ENCODE peak calls at places on chromosomes 7 and 10, in six cellular contexts. Y, L, D, O, J and S are unnamed samples.

GRCh38 chr7:47580811-47581331 is 1.0 kb downstream of the TNS3 start:
- DNase-seq in Y (no peak), L (peak), D (no peak), O (no peak), J (no peak), S (no peak)

GRCh38 chr10:1180836-1181235 is 124.7 kb downstream of the WDR37 start:
- DNase-seq in Y (peak), L (no peak), D (no peak), O (peak), J (no peak), S (no peak)

GRCh38 chr7:81791578-81792524 is 22.0 kb upstream of the HGF start:
- DNase-seq in Y (no peak), L (peak), D (no peak), O (no peak), J (no peak), S (no peak)

GRCh38 chr10:14781763-14782162 is 7.1 kb upstream of the FAM107B start:
- DNase-seq in Y (no peak), L (no peak), D (no peak), O (peak), J (no peak), S (no peak)

GRCh38 chr7:20783716-20784310 is 2.9 kb downstream of the SP8 start:
- DNase-seq in Y (no peak), L (no peak), D (peak), O (peak), J (peak), S (no peak)

GRCh38 chr10:12337973-12338372 is 11.4 kb upstream of the CAMK1D start:
- DNase-seq in Y (no peak), L (peak), D (no peak), O (no peak), J (no peak), S (no peak)

GRCh38 chr10:72846225-72846624 is 47.3 kb upstream of the OIT3 start:
- DNase-seq in Y (no peak), L (peak), D (no peak), O (no peak), J (no peak), S (peak)

GRCh38 chr10:125538947-125539649 is 143.9 kb downstream of the TEX36 start:
- DNase-seq in Y (peak), L (no peak), D (peak), O (no peak), J (no peak), S (no peak)

GRCh38 chr7:75931676-75932075 is 16.7 kb downstream of the POR start:
- DNase-seq in Y (no peak), L (no peak), D (no peak), O (no peak), J (no peak), S (no peak)

GRCh38 chr10:88661577-88661976 is 2.7 kb upstream of the LIPF start:
- DNase-seq in Y (no peak), L (no peak), D (no peak), O (no peak), J (no peak), S (no peak)

GRCh38 chr10:70254795-70255328 is 21.6 kb upstream of the PPA1 start:
- DNase-seq in Y (no peak), L (no peak), D (no peak), O (no peak), J (no peak), S (no peak)

GRCh38 chr10:77629775-77630565 is 7.6 kb downstream of the KCNMA1 start:
- DNase-seq in Y (no peak), L (peak), D (no peak), O (no peak), J (no peak), S (no peak)

GRCh38 chr7:32511791-32512190 is 16.5 kb downstream of the AVL9 start:
- DNase-seq in Y (no peak), L (peak), D (no peak), O (no peak), J (no peak), S (peak)

GRCh38 chr7:113172726-113173125 is 54.4 kb upstream of the SMIM30 start:
- DNase-seq in Y (no peak), L (no peak), D (no peak), O (no peak), J (no peak), S (no peak)